ENCODE peak calls at places on chromosomes 16 and 17, in six cellular contexts. One of them, this sample, is unnamed.
A peak's percentile ranks its signal among the peaks of the same experiment; 100 is the strongest.

GRCh38 chr16:27444470-27444869 is 42.5 kb downstream of the IL21R start:
- DNase-seq in omental fat pad: no peak
- DNase-seq in adrenal gland: peak; percentile 14
- DNase-seq in GM04504: no peak
- DNase-seq in NB4: no peak
- DNase-seq in stimulated activated effector memory CD8-positive, alpha-beta T cell treated with anti-CD3 and anti-CD28 coated beads, Interleukin-12 subunit alpha, Interleukin-12 subunit beta, amount 100 ng/mL, for 72 hours: no peak
- DNase-seq in this sample: no peak

GRCh38 chr16:11100239-11100750 is 155.7 kb downstream of the SOCS1 start:
- DNase-seq in omental fat pad: no peak
- DNase-seq in adrenal gland: peak; percentile 46
- DNase-seq in GM04504: peak; percentile 81
- DNase-seq in NB4: peak; percentile 88
- DNase-seq in stimulated activated effector memory CD8-positive, alpha-beta T cell treated with anti-CD3 and anti-CD28 coated beads, Interleukin-12 subunit alpha, Interleukin-12 subunit beta, amount 100 ng/mL, for 72 hours: peak; percentile 85
- DNase-seq in this sample: peak; percentile 98

GRCh38 chr16:22775220-22775912 is 38.6 kb upstream of the HS3ST2 start:
- DNase-seq in omental fat pad: no peak
- DNase-seq in adrenal gland: no peak
- DNase-seq in GM04504: no peak
- DNase-seq in NB4: no peak
- DNase-seq in stimulated activated effector memory CD8-positive, alpha-beta T cell treated with anti-CD3 and anti-CD28 coated beads, Interleukin-12 subunit alpha, Interleukin-12 subunit beta, amount 100 ng/mL, for 72 hours: no peak
- DNase-seq in this sample: no peak

GRCh38 chr16:28974007-28974436 is 556 bp upstream of the SPNS1 start:
- DNase-seq in omental fat pad: peak; percentile 28
- DNase-seq in adrenal gland: peak; percentile 38
- DNase-seq in GM04504: peak; percentile 45
- DNase-seq in NB4: peak; percentile 57
- DNase-seq in stimulated activated effector memory CD8-positive, alpha-beta T cell treated with anti-CD3 and anti-CD28 coated beads, Interleukin-12 subunit alpha, Interleukin-12 subunit beta, amount 100 ng/mL, for 72 hours: no peak
- DNase-seq in this sample: peak; percentile 55

GRCh38 chr17:80297996-80298560 is 37.4 kb downstream of the RNF213 start:
- DNase-seq in omental fat pad: no peak
- DNase-seq in adrenal gland: no peak
- DNase-seq in GM04504: no peak
- DNase-seq in NB4: no peak
- DNase-seq in stimulated activated effector memory CD8-positive, alpha-beta T cell treated with anti-CD3 and anti-CD28 coated beads, Interleukin-12 subunit alpha, Interleukin-12 subunit beta, amount 100 ng/mL, for 72 hours: no peak
- DNase-seq in this sample: no peak

GRCh38 chr16:89848974-89849373 is 20.7 kb downstream of the SPIRE2 start:
- DNase-seq in omental fat pad: no peak
- DNase-seq in adrenal gland: no peak
- DNase-seq in GM04504: no peak
- DNase-seq in NB4: no peak
- DNase-seq in stimulated activated effector memory CD8-positive, alpha-beta T cell treated with anti-CD3 and anti-CD28 coated beads, Interleukin-12 subunit alpha, Interleukin-12 subunit beta, amount 100 ng/mL, for 72 hours: no peak
- DNase-seq in this sample: no peak

GRCh38 chr17:43356999-43357398 is 41.8 kb upstream of the ARL4D start:
- DNase-seq in omental fat pad: no peak
- DNase-seq in adrenal gland: peak; percentile 56
- DNase-seq in GM04504: peak; percentile 67
- DNase-seq in NB4: no peak
- DNase-seq in stimulated activated effector memory CD8-positive, alpha-beta T cell treated with anti-CD3 and anti-CD28 coated beads, Interleukin-12 subunit alpha, Interleukin-12 subunit beta, amount 100 ng/mL, for 72 hours: no peak
- DNase-seq in this sample: peak; percentile 79

GRCh38 chr16:1678500-1679098 is 520 bp downstream of the JPT2 start:
- DNase-seq in omental fat pad: no peak
- DNase-seq in adrenal gland: peak; percentile 60
- DNase-seq in GM04504: no peak
- DNase-seq in NB4: peak; percentile 36
- DNase-seq in stimulated activated effector memory CD8-positive, alpha-beta T cell treated with anti-CD3 and anti-CD28 coated beads, Interleukin-12 subunit alpha, Interleukin-12 subunit beta, amount 100 ng/mL, for 72 hours: peak; percentile 71
- DNase-seq in this sample: no peak

GRCh38 chr17:6328279-6328678 is 106.6 kb downstream of the AIPL1 start:
- DNase-seq in omental fat pad: no peak
- DNase-seq in adrenal gland: no peak
- DNase-seq in GM04504: no peak
- DNase-seq in NB4: no peak
- DNase-seq in stimulated activated effector memory CD8-positive, alpha-beta T cell treated with anti-CD3 and anti-CD28 coated beads, Interleukin-12 subunit alpha, Interleukin-12 subunit beta, amount 100 ng/mL, for 72 hours: no peak
- DNase-seq in this sample: no peak

GRCh38 chr17:51860934-51861561 is 297.5 kb downstream of the CA10 start:
- DNase-seq in omental fat pad: no peak
- DNase-seq in adrenal gland: peak; percentile 16
- DNase-seq in GM04504: peak; percentile 20
- DNase-seq in NB4: peak; percentile 53
- DNase-seq in stimulated activated effector memory CD8-positive, alpha-beta T cell treated with anti-CD3 and anti-CD28 coated beads, Interleukin-12 subunit alpha, Interleukin-12 subunit beta, amount 100 ng/mL, for 72 hours: peak; percentile 49
- DNase-seq in this sample: no peak

GRCh38 chr16:16150117-16150877 is 73.0 kb downstream of the ABCC6 start:
- DNase-seq in omental fat pad: no peak
- DNase-seq in adrenal gland: peak; percentile 90
- DNase-seq in GM04504: peak; percentile 9
- DNase-seq in NB4: no peak
- DNase-seq in stimulated activated effector memory CD8-positive, alpha-beta T cell treated with anti-CD3 and anti-CD28 coated beads, Interleukin-12 subunit alpha, Interleukin-12 subunit beta, amount 100 ng/mL, for 72 hours: no peak
- DNase-seq in this sample: peak; percentile 46

GRCh38 chr17:65730711-65731169 is 169.3 kb upstream of the AXIN2 start:
- DNase-seq in omental fat pad: no peak
- DNase-seq in adrenal gland: peak; percentile 52
- DNase-seq in GM04504: peak; percentile 55
- DNase-seq in NB4: no peak
- DNase-seq in stimulated activated effector memory CD8-positive, alpha-beta T cell treated with anti-CD3 and anti-CD28 coated beads, Interleukin-12 subunit alpha, Interleukin-12 subunit beta, amount 100 ng/mL, for 72 hours: no peak
- DNase-seq in this sample: no peak

GRCh38 chr16:27698266-27698665 is 148.3 kb downstream of the KATNIP start:
- DNase-seq in omental fat pad: no peak
- DNase-seq in adrenal gland: no peak
- DNase-seq in GM04504: no peak
- DNase-seq in NB4: peak; percentile 19
- DNase-seq in stimulated activated effector memory CD8-positive, alpha-beta T cell treated with anti-CD3 and anti-CD28 coated beads, Interleukin-12 subunit alpha, Interleukin-12 subunit beta, amount 100 ng/mL, for 72 hours: no peak
- DNase-seq in this sample: no peak

GRCh38 chr16:21590791-21591190 is 8.6 kb upstream of the METTL9 start:
- DNase-seq in omental fat pad: no peak
- DNase-seq in adrenal gland: no peak
- DNase-seq in GM04504: no peak
- DNase-seq in NB4: peak; percentile 72
- DNase-seq in stimulated activated effector memory CD8-positive, alpha-beta T cell treated with anti-CD3 and anti-CD28 coated beads, Interleukin-12 subunit alpha, Interleukin-12 subunit beta, amount 100 ng/mL, for 72 hours: no peak
- DNase-seq in this sample: no peak

GRCh38 chr17:51166987-51167931 is 1.0 kb downstream of the NME2 start:
- DNase-seq in omental fat pad: no peak
- DNase-seq in adrenal gland: peak; percentile 47
- DNase-seq in GM04504: no peak
- DNase-seq in NB4: peak; percentile 77
- DNase-seq in stimulated activated effector memory CD8-positive, alpha-beta T cell treated with anti-CD3 and anti-CD28 coated beads, Interleukin-12 subunit alpha, Interleukin-12 subunit beta, amount 100 ng/mL, for 72 hours: peak; percentile 89
- DNase-seq in this sample: no peak

GRCh38 chr16:88948781-88949490 is 28.1 kb downstream of the CBFA2T3 start:
- DNase-seq in omental fat pad: no peak
- DNase-seq in adrenal gland: no peak
- DNase-seq in GM04504: no peak
- DNase-seq in NB4: no peak
- DNase-seq in stimulated activated effector memory CD8-positive, alpha-beta T cell treated with anti-CD3 and anti-CD28 coated beads, Interleukin-12 subunit alpha, Interleukin-12 subunit beta, amount 100 ng/mL, for 72 hours: no peak
- DNase-seq in this sample: no peak

GRCh38 chr17:49515196-49515770 is 20.2 kb downstream of the NGFR start:
- DNase-seq in omental fat pad: peak; percentile 38
- DNase-seq in adrenal gland: peak; percentile 97
- DNase-seq in GM04504: peak; percentile 97
- DNase-seq in NB4: peak; percentile 72
- DNase-seq in stimulated activated effector memory CD8-positive, alpha-beta T cell treated with anti-CD3 and anti-CD28 coated beads, Interleukin-12 subunit alpha, Interleukin-12 subunit beta, amount 100 ng/mL, for 72 hours: no peak
- DNase-seq in this sample: peak; percentile 98

GRCh38 chr17:1577186-1577585 is 14.6 kb upstream of the PITPNA start:
- DNase-seq in omental fat pad: peak; percentile 68
- DNase-seq in adrenal gland: peak; percentile 95
- DNase-seq in GM04504: peak; percentile 85
- DNase-seq in NB4: peak; percentile 91
- DNase-seq in stimulated activated effector memory CD8-positive, alpha-beta T cell treated with anti-CD3 and anti-CD28 coated beads, Interleukin-12 subunit alpha, Interleukin-12 subunit beta, amount 100 ng/mL, for 72 hours: no peak
- DNase-seq in this sample: peak; percentile 90

GRCh38 chr17:68906638-68907037 is 48.6 kb downstream of the ABCA8 start:
- DNase-seq in omental fat pad: no peak
- DNase-seq in adrenal gland: no peak
- DNase-seq in GM04504: no peak
- DNase-seq in NB4: no peak
- DNase-seq in stimulated activated effector memory CD8-positive, alpha-beta T cell treated with anti-CD3 and anti-CD28 coated beads, Interleukin-12 subunit alpha, Interleukin-12 subunit beta, amount 100 ng/mL, for 72 hours: no peak
- DNase-seq in this sample: peak; percentile 26

GRCh38 chr16:8044796-8045195 is 545.5 kb downstream of the TMEM114 start:
- DNase-seq in omental fat pad: no peak
- DNase-seq in adrenal gland: no peak
- DNase-seq in GM04504: no peak
- DNase-seq in NB4: no peak
- DNase-seq in stimulated activated effector memory CD8-positive, alpha-beta T cell treated with anti-CD3 and anti-CD28 coated beads, Interleukin-12 subunit alpha, Interleukin-12 subunit beta, amount 100 ng/mL, for 72 hours: no peak
- DNase-seq in this sample: no peak

GRCh38 chr17:74426551-74427047 is 5.3 kb upstream of the GPRC5C start:
- DNase-seq in omental fat pad: no peak
- DNase-seq in adrenal gland: no peak
- DNase-seq in GM04504: no peak
- DNase-seq in NB4: peak; percentile 71
- DNase-seq in stimulated activated effector memory CD8-positive, alpha-beta T cell treated with anti-CD3 and anti-CD28 coated beads, Interleukin-12 subunit alpha, Interleukin-12 subunit beta, amount 100 ng/mL, for 72 hours: no peak
- DNase-seq in this sample: no peak

GRCh38 chr16:55154956-55155355 is 169.0 kb upstream of the IRX6 start:
- DNase-seq in omental fat pad: no peak
- DNase-seq in adrenal gland: no peak
- DNase-seq in GM04504: no peak
- DNase-seq in NB4: peak; percentile 69
- DNase-seq in stimulated activated effector memory CD8-positive, alpha-beta T cell treated with anti-CD3 and anti-CD28 coated beads, Interleukin-12 subunit alpha, Interleukin-12 subunit beta, amount 100 ng/mL, for 72 hours: no peak
- DNase-seq in this sample: no peak

GRCh38 chr16:17177242-17177967 is 293.4 kb downstream of the XYLT1 start:
- DNase-seq in omental fat pad: no peak
- DNase-seq in adrenal gland: no peak
- DNase-seq in GM04504: no peak
- DNase-seq in NB4: no peak
- DNase-seq in stimulated activated effector memory CD8-positive, alpha-beta T cell treated with anti-CD3 and anti-CD28 coated beads, Interleukin-12 subunit alpha, Interleukin-12 subunit beta, amount 100 ng/mL, for 72 hours: no peak
- DNase-seq in this sample: no peak

GRCh38 chr17:19329136-19329535 is 33.4 kb downstream of the B9D1 start:
- DNase-seq in omental fat pad: no peak
- DNase-seq in adrenal gland: no peak
- DNase-seq in GM04504: no peak
- DNase-seq in NB4: no peak
- DNase-seq in stimulated activated effector memory CD8-positive, alpha-beta T cell treated with anti-CD3 and anti-CD28 coated beads, Interleukin-12 subunit alpha, Interleukin-12 subunit beta, amount 100 ng/mL, for 72 hours: no peak
- DNase-seq in this sample: no peak

GRCh38 chr16:17143546-17144419 is 327.0 kb downstream of the XYLT1 start:
- DNase-seq in omental fat pad: no peak
- DNase-seq in adrenal gland: no peak
- DNase-seq in GM04504: no peak
- DNase-seq in NB4: no peak
- DNase-seq in stimulated activated effector memory CD8-positive, alpha-beta T cell treated with anti-CD3 and anti-CD28 coated beads, Interleukin-12 subunit alpha, Interleukin-12 subunit beta, amount 100 ng/mL, for 72 hours: no peak
- DNase-seq in this sample: no peak

GRCh38 chr16:49498241-49499017 is 124.8 kb downstream of the C16orf78 start:
- DNase-seq in omental fat pad: no peak
- DNase-seq in adrenal gland: no peak
- DNase-seq in GM04504: no peak
- DNase-seq in NB4: no peak
- DNase-seq in stimulated activated effector memory CD8-positive, alpha-beta T cell treated with anti-CD3 and anti-CD28 coated beads, Interleukin-12 subunit alpha, Interleukin-12 subunit beta, amount 100 ng/mL, for 72 hours: no peak
- DNase-seq in this sample: no peak

GRCh38 chr16:4696172-4696904 is 3.0 kb downstream of the NUDT16L1 start:
- DNase-seq in omental fat pad: no peak
- DNase-seq in adrenal gland: peak; percentile 42
- DNase-seq in GM04504: no peak
- DNase-seq in NB4: peak; percentile 8
- DNase-seq in stimulated activated effector memory CD8-positive, alpha-beta T cell treated with anti-CD3 and anti-CD28 coated beads, Interleukin-12 subunit alpha, Interleukin-12 subunit beta, amount 100 ng/mL, for 72 hours: no peak
- DNase-seq in this sample: no peak

GRCh38 chr16:1781254-1781653 is 1.1 kb downstream of the SPSB3 start:
- DNase-seq in omental fat pad: no peak
- DNase-seq in adrenal gland: no peak
- DNase-seq in GM04504: no peak
- DNase-seq in NB4: no peak
- DNase-seq in stimulated activated effector memory CD8-positive, alpha-beta T cell treated with anti-CD3 and anti-CD28 coated beads, Interleukin-12 subunit alpha, Interleukin-12 subunit beta, amount 100 ng/mL, for 72 hours: no peak
- DNase-seq in this sample: no peak

GRCh38 chr16:55495616-55496289 is 13.1 kb upstream of the LPCAT2 start:
- DNase-seq in omental fat pad: no peak
- DNase-seq in adrenal gland: no peak
- DNase-seq in GM04504: peak; percentile 94
- DNase-seq in NB4: no peak
- DNase-seq in stimulated activated effector memory CD8-positive, alpha-beta T cell treated with anti-CD3 and anti-CD28 coated beads, Interleukin-12 subunit alpha, Interleukin-12 subunit beta, amount 100 ng/mL, for 72 hours: peak; percentile 18
- DNase-seq in this sample: peak; percentile 89

GRCh38 chr16:10552998-10553491 is 27.4 kb downstream of the EMP2 start:
- DNase-seq in omental fat pad: no peak
- DNase-seq in adrenal gland: no peak
- DNase-seq in GM04504: no peak
- DNase-seq in NB4: peak; percentile 48
- DNase-seq in stimulated activated effector memory CD8-positive, alpha-beta T cell treated with anti-CD3 and anti-CD28 coated beads, Interleukin-12 subunit alpha, Interleukin-12 subunit beta, amount 100 ng/mL, for 72 hours: peak; percentile 69
- DNase-seq in this sample: no peak

GRCh38 chr16:69179255-69180010 is 7.5 kb upstream of the SNTB2 start:
- DNase-seq in omental fat pad: no peak
- DNase-seq in adrenal gland: peak; percentile 95
- DNase-seq in GM04504: peak; percentile 87
- DNase-seq in NB4: peak; percentile 57
- DNase-seq in stimulated activated effector memory CD8-positive, alpha-beta T cell treated with anti-CD3 and anti-CD28 coated beads, Interleukin-12 subunit alpha, Interleukin-12 subunit beta, amount 100 ng/mL, for 72 hours: no peak
- DNase-seq in this sample: peak; percentile 86

GRCh38 chr17:72460711-72461110 is 339.9 kb downstream of the SOX9 start:
- DNase-seq in omental fat pad: no peak
- DNase-seq in adrenal gland: no peak
- DNase-seq in GM04504: no peak
- DNase-seq in NB4: no peak
- DNase-seq in stimulated activated effector memory CD8-positive, alpha-beta T cell treated with anti-CD3 and anti-CD28 coated beads, Interleukin-12 subunit alpha, Interleukin-12 subunit beta, amount 100 ng/mL, for 72 hours: no peak
- DNase-seq in this sample: no peak

GRCh38 chr17:55540414-55541091 is 29.3 kb upstream of the SMIM36 start:
- DNase-seq in omental fat pad: no peak
- DNase-seq in adrenal gland: no peak
- DNase-seq in GM04504: peak; percentile 17
- DNase-seq in NB4: no peak
- DNase-seq in stimulated activated effector memory CD8-positive, alpha-beta T cell treated with anti-CD3 and anti-CD28 coated beads, Interleukin-12 subunit alpha, Interleukin-12 subunit beta, amount 100 ng/mL, for 72 hours: no peak
- DNase-seq in this sample: no peak

GRCh38 chr17:80892900-80893603 is 98.6 kb upstream of the CHMP6 start:
- DNase-seq in omental fat pad: no peak
- DNase-seq in adrenal gland: peak; percentile 43
- DNase-seq in GM04504: no peak
- DNase-seq in NB4: peak; percentile 86
- DNase-seq in stimulated activated effector memory CD8-positive, alpha-beta T cell treated with anti-CD3 and anti-CD28 coated beads, Interleukin-12 subunit alpha, Interleukin-12 subunit beta, amount 100 ng/mL, for 72 hours: peak; percentile 83
- DNase-seq in this sample: peak; percentile 35

This sample was measured in astrocyte of the cerebellum.